ENCODE peak calls at places on chromosomes 2 and 18, in four cellular contexts. D is cardiac fibroblast, E is upper lobe of left lung, N is stomach. X is an unnamed sample.

GRCh38 chr2:66790651-66791181 is 355.8 kb downstream of the MEIS1 start:
- DNase-seq in D (peak; percentile 24), E (no peak), N (no peak), X (peak; percentile 63)

GRCh38 chr18:48800479-48800876 is 150.3 kb downstream of the SMAD7 start:
- DNase-seq in D (no peak), E (no peak), N (peak; percentile 5), X (no peak)

GRCh38 chr2:11899264-11899818 is 152.9 kb downstream of the LPIN1 start:
- DNase-seq in D (peak; percentile 39), E (no peak), N (no peak), X (peak; percentile 67)

GRCh38 chr2:135647836-135648579 is 93.6 kb upstream of the UBXN4 start:
- DNase-seq in D (no peak), E (no peak), N (no peak), X (no peak)

GRCh38 chr2:218329027-218329825 is 27.4 kb upstream of the CATIP start:
- DNase-seq in D (no peak), E (peak; percentile 55), N (no peak), X (no peak)

GRCh38 chr2:233020454-233020853 is 7.4 kb upstream of the NGEF start:
- DNase-seq in D (no peak), E (no peak), N (peak; percentile 41), X (no peak)

GRCh38 chr2:23760746-23761145 is 166.2 kb downstream of the ATAD2B start:
- DNase-seq in D (peak; percentile 79), E (no peak), N (no peak), X (peak; percentile 84)

GRCh38 chr2:189512879-189513278 is 67.7 kb downstream of the SLC40A1 start:
- DNase-seq in D (peak; percentile 49), E (no peak), N (no peak), X (peak; percentile 16)

GRCh38 chr2:141200191-141200590 is 930.6 kb downstream of the LRP1B start:
- DNase-seq in D (no peak), E (no peak), N (no peak), X (peak; percentile 11)

GRCh38 chr2:42243297-42243696 is 74.1 kb downstream of the EML4 start:
- DNase-seq in D (no peak), E (no peak), N (no peak), X (no peak)

GRCh38 chr18:42414756-42415454 is 459.9 kb downstream of the PIK3C3 start:
- DNase-seq in D (peak; percentile 73), E (no peak), N (no peak), X (peak; percentile 77)

GRCh38 chr2:26172189-26172865 is 561 bp upstream of the GAREM2 start:
- DNase-seq in D (no peak), E (peak; percentile 83), N (no peak), X (no peak)

GRCh38 chr2:72954376-72955187 is 37.3 kb downstream of the EMX1 start:
- DNase-seq in D (no peak), E (no peak), N (no peak), X (no peak)

GRCh38 chr2:135257383-135258090 is 205.4 kb downstream of the RAB3GAP1 start:
- DNase-seq in D (no peak), E (no peak), N (no peak), X (no peak)

GRCh38 chr18:76584414-76585310 is 89.6 kb upstream of the ZNF516 start:
- DNase-seq in D (no peak), E (no peak), N (no peak), X (no peak)

GRCh38 chr2:202249521-202249850 is 11.1 kb upstream of the SUMO1 start:
- DNase-seq in D (no peak), E (no peak), N (no peak), X (peak; percentile 60)

GRCh38 chr2:10658041-10658913 is 31.5 kb downstream of the NOL10 start:
- DNase-seq in D (peak; percentile 58), E (no peak), N (no peak), X (peak; percentile 93)

GRCh38 chr18:62828852-62829251 is 113.5 kb downstream of the PHLPP1 start:
- DNase-seq in D (no peak), E (no peak), N (no peak), X (peak; percentile 35)

GRCh38 chr2:120898496-120898895 is 162.8 kb downstream of the GLI2 start:
- DNase-seq in D (no peak), E (no peak), N (no peak), X (no peak)

GRCh38 chr18:11175266-11175947 is 26.0 kb upstream of the PIEZO2 start:
- DNase-seq in D (peak; percentile 47), E (no peak), N (no peak), X (peak; percentile 80)

GRCh38 chr2:128617029-128617590 is 298.4 kb upstream of the HS6ST1 start:
- DNase-seq in D (no peak), E (no peak), N (no peak), X (no peak)

GRCh38 chr18:63339920-63340484 is 20.4 kb upstream of the BCL2 start:
- DNase-seq in D (peak; percentile 58), E (no peak), N (no peak), X (peak; percentile 63)

GRCh38 chr18:10748641-10749040 is 222.8 kb downstream of the NAPG start:
- DNase-seq in D (no peak), E (no peak), N (no peak), X (peak; percentile 65)

GRCh38 chr2:218992703-218993344 is 398 bp downstream of the CRYBA2 start:
- DNase-seq in D (no peak), E (peak; percentile 87), N (no peak), X (no peak)

GRCh38 chr2:231336700-231337099 is 58.8 kb upstream of the B3GNT7 start:
- DNase-seq in D (no peak), E (no peak), N (no peak), X (no peak)

GRCh38 chr2:18799397-18799796 is 210.0 kb upstream of the NT5C1B start:
- DNase-seq in D (no peak), E (no peak), N (no peak), X (peak; percentile 67)

GRCh38 chr2:8625399-8626283 is 56.2 kb upstream of the ID2 start:
- DNase-seq in D (no peak), E (no peak), N (no peak), X (no peak)

GRCh38 chr2:25787020-25787419 is 91.3 kb downstream of the ASXL2 start:
- DNase-seq in D (no peak), E (no peak), N (no peak), X (peak; percentile 40)

GRCh38 chr2:214856116-214856515 is 46.6 kb upstream of the BARD1 start:
- DNase-seq in D (no peak), E (no peak), N (no peak), X (peak; percentile 29)

GRCh38 chr2:174931724-174932123 is 73.5 kb downstream of the CHN1 start:
- DNase-seq in D (peak; percentile 20), E (no peak), N (no peak), X (peak; percentile 59)

GRCh38 chr2:199404841-199405240 is 52.9 kb downstream of the SATB2 start:
- DNase-seq in D (peak; percentile 12), E (no peak), N (no peak), X (peak; percentile 41)

GRCh38 chr2:209496586-209496982 is 72.7 kb downstream of the MAP2 start:
- DNase-seq in D (peak; percentile 93), E (no peak), N (no peak), X (peak; percentile 73)

GRCh38 chr2:120878970-120879369 is 143.3 kb downstream of the GLI2 start:
- DNase-seq in D (peak; percentile 50), E (no peak), N (no peak), X (no peak)

GRCh38 chr2:42036940-42037339 is 10.9 kb upstream of the PKDCC start:
- DNase-seq in D (no peak), E (no peak), N (no peak), X (no peak)

GRCh38 chr2:10892316-10892715 is 19.4 kb upstream of the KCNF1 start:
- DNase-seq in D (no peak), E (no peak), N (no peak), X (no peak)

GRCh38 chr2:133485868-133486267 is 82.4 kb downstream of the NCKAP5 start:
- DNase-seq in D (no peak), E (no peak), N (no peak), X (no peak)

GRCh38 chr18:79455261-79455660 is 59.5 kb downstream of the NFATC1 start:
- DNase-seq in D (no peak), E (peak; percentile 81), N (no peak), X (no peak)

GRCh38 chr2:137220438-137220998 is 455.2 kb downstream of the THSD7B start:
- DNase-seq in D (peak; percentile 49), E (no peak), N (no peak), X (peak; percentile 21)

GRCh38 chr2:113183703-113184102 is 9.9 kb downstream of the PSD4 start:
- DNase-seq in D (no peak), E (no peak), N (no peak), X (no peak)

DNA sequence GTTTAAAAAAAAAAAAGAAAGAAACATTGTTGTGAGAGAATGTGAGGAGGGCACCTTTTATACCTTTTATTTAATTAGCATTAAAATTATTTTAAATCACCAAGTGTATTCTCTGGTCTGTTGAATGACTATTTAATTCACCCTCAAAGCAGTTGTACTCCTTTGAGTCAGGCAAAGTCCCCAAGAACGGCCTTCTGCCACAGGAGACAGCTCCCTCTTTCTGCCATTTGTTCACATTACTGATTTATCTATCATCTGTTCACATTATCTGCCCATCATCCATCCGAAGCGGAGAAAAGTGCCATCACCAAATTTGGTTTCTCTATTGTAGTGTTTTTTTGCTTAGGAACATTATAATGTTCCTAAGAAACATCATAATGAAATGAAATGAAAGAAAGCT is 240.7 kb upstream of the DPP10 start:
- DNase-seq in D (no peak), E (no peak), N (no peak), X (no peak)
- TF ChIP-seq CTCF in D (no peak), E (no peak), N (no peak), X (no peak)

DNA sequence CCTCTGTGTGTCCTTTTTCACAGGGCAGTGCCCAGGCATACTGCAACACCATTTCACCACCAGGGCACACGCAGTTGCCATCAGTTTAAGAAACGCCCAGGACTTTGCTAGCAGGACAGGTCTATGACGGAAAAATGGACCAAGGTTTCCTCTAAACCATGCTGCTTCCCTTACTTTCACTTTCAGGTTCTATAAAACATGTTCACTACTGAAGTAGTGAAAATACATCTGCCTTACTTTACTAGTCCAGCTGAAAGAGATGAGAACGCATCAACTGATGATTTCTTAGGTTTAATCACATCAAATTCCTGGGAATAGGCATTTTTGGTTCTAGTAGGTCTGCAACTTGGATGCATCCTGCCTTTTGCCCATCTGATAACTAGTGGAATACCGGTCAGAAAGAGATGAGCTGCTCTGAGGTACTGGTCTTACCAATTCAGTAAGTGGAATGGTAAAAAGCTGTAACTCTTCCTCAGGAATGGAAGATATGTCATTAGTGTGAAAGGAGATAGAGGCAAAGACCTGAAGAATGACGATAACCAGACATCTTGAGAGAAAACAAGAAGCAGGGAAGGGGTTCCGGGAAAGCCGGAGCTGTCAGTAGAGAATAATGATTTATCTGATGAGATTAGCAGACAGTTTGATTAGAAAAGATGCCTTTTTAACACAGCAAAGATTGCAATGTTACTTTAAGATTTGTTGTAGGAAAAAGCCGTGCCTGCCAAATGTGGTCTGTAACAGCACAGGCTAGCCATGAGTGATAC is 110.3 kb downstream of the TCF4 start:
- DNase-seq in D (peak; percentile 72), E (no peak), N (no peak), X (peak; percentile 72)
- H3K4me3 ChIP-seq in D (peak overlapping the region; percentile 44), E (peak overlapping the region; percentile 45), N (peak overlapping the region; percentile 41), X (peak overlapping the region; percentile 65)

GRCh38 chr2:240142256-240142775 is 1.9 kb upstream of the OTOS start:
- DNase-seq in D (no peak), E (no peak), N (no peak), X (no peak)
- TF ChIP-seq CTCF in D (no peak), E (no peak), N (no peak), X (no peak)

GRCh38 chr2:68388772-68389171 is 23.7 kb downstream of the PLEK start:
- DNase-seq in D (no peak), E (no peak), N (no peak), X (no peak)
- H3K4me3 ChIP-seq in D (no peak overlapping the region), E (no peak overlapping the region), N (no peak overlapping the region), X (no peak overlapping the region)

GRCh38 chr18:36662000-36662399 is 166.8 kb downstream of the TPGS2 start:
- DNase-seq in D (peak; percentile 11), E (no peak), N (no peak), X (peak; percentile 9)
- TF ChIP-seq CTCF in D (peak; percentile 4), E (no peak), N (no peak), X (peak; percentile 36)

X was measured in choroid plexus epithelial cell.